ENCODE peak calls at places on chromosomes 6 and 20, in seven cellular contexts. N, D, V, F, L, J and K are unnamed samples.

GRCh38 chr20:45470262-45470931 is 844 bp downstream of the WFDC2 start:
- DNase-seq in N (peak; percentile 5), D (peak; percentile 68), V (no peak), F (peak; percentile 7), L (no peak), J (peak; percentile 23), K (no peak)

GRCh38 chr6:150251566-150252186 is 108.8 kb downstream of the PPP1R14C start:
- DNase-seq in N (no peak), D (no peak), V (no peak), F (no peak), L (peak; percentile 25), J (peak; percentile 48), K (no peak)

GRCh38 chr20:58839474-58839874 is 11.2 kb downstream of the GNAS-AS1 start:
- DNase-seq in N (peak; percentile 47), D (no peak), V (no peak), F (peak; percentile 17), L (peak; percentile 26), J (no peak), K (no peak)

GRCh38 chr20:57893364-57894001 is 183.7 kb upstream of the PMEPA1 start:
- DNase-seq in N (no peak), D (no peak), V (no peak), F (no peak), L (no peak), J (no peak), K (no peak)

GRCh38 chr20:47258745-47259695 is 97.5 kb downstream of the ZMYND8 start:
- DNase-seq in N (peak; percentile 90), D (no peak), V (peak; percentile 80), F (peak; percentile 81), L (peak; percentile 37), J (peak; percentile 33), K (peak; percentile 73)

GRCh38 chr6:21596379-21597242 is 3.1 kb downstream of the SOX4 start:
- DNase-seq in N (peak; percentile 69), D (peak; percentile 40), V (peak; percentile 70), F (peak; percentile 61), L (peak; percentile 81), J (peak; percentile 46), K (peak; percentile 61)

GRCh38 chr6:85273870-85274269 is 176.0 kb upstream of the NT5E start:
- DNase-seq in N (no peak), D (no peak), V (peak; percentile 24), F (peak; percentile 17), L (peak; percentile 7), J (no peak), K (peak; percentile 22)

GRCh38 chr20:57701090-57701489 is 8.7 kb downstream of the PMEPA1 start:
- DNase-seq in N (no peak), D (no peak), V (no peak), F (no peak), L (no peak), J (no peak), K (no peak)

GRCh38 chr20:57389695-57390603 is 1.2 kb upstream of the RBM38 start:
- DNase-seq in N (no peak), D (peak; percentile 48), V (no peak), F (no peak), L (no peak), J (no peak), K (no peak)

GRCh38 chr6:5471044-5471443 is 209.7 kb downstream of the FARS2 start:
- DNase-seq in N (peak; percentile 51), D (peak; percentile 44), V (peak; percentile 38), F (peak; percentile 64), L (peak; percentile 70), J (peak; percentile 42), K (peak; percentile 63)

GRCh38 chr20:7843613-7844012 is 96.6 kb downstream of the HAO1 start:
- DNase-seq in N (peak; percentile 25), D (no peak), V (peak; percentile 77), F (peak; percentile 87), L (no peak), J (peak; percentile 50), K (peak; percentile 93)

GRCh38 chr6:83707829-83708545 is 914 bp downstream of the SNAP91 start:
- DNase-seq in N (peak; percentile 5), D (no peak), V (no peak), F (no peak), L (no peak), J (no peak), K (no peak)

GRCh38 chr6:127279815-127280214 is 13.2 kb downstream of the RNF146 start:
- DNase-seq in N (no peak), D (no peak), V (no peak), F (no peak), L (no peak), J (no peak), K (no peak)

GRCh38 chr6:3088446-3088845 is 20.2 kb downstream of the RIPK1 start:
- DNase-seq in N (peak; percentile 56), D (no peak), V (peak; percentile 87), F (peak; percentile 75), L (peak; percentile 49), J (peak; percentile 45), K (no peak)

GRCh38 chr6:106421491-106421890 is 61.0 kb downstream of the CRYBG1 start:
- DNase-seq in N (peak; percentile 73), D (no peak), V (no peak), F (no peak), L (no peak), J (no peak), K (no peak)

GRCh38 chr20:32466739-32467505 is 108.8 kb downstream of the ASXL1 start:
- DNase-seq in N (no peak), D (no peak), V (no peak), F (no peak), L (no peak), J (no peak), K (no peak)

GRCh38 chr6:148747145-148747492 is 289 bp downstream of the UST start:
- DNase-seq in N (no peak), D (peak; percentile 36), V (no peak), F (peak; percentile 39), L (peak; percentile 66), J (peak; percentile 64), K (peak; percentile 55)

GRCh38 chr6:6566766-6567165 is 21.8 kb upstream of the LY86 start:
- DNase-seq in N (no peak), D (no peak), V (no peak), F (no peak), L (no peak), J (no peak), K (no peak)

GRCh38 chr6:72913797-72914196 is 291.9 kb downstream of the KCNQ5 start:
- DNase-seq in N (no peak), D (no peak), V (peak; percentile 69), F (no peak), L (no peak), J (no peak), K (no peak)

GRCh38 chr6:103893082-103893481 is 966.6 kb downstream of the HACE1 start:
- DNase-seq in N (peak; percentile 4), D (no peak), V (peak; percentile 10), F (no peak), L (peak; percentile 40), J (no peak), K (no peak)

GRCh38 chr20:20136313-20136712 is 84.0 kb downstream of the CFAP61 start:
- DNase-seq in N (no peak), D (no peak), V (no peak), F (no peak), L (no peak), J (no peak), K (no peak)

GRCh38 chr20:20134941-20135572 is 82.7 kb downstream of the CFAP61 start:
- DNase-seq in N (no peak), D (no peak), V (no peak), F (no peak), L (no peak), J (no peak), K (no peak)

GRCh38 chr20:20130399-20130798 is 78.1 kb downstream of the CFAP61 start:
- DNase-seq in N (no peak), D (no peak), V (peak; percentile 26), F (peak; percentile 5), L (no peak), J (no peak), K (peak; percentile 38)
- TF ChIP-seq CTCF in N (no peak), D (no peak), V (peak; percentile 33), F (peak; percentile 2), L (peak; percentile 17), J (no peak), K (peak; percentile 30)

GRCh38 chr20:25467441-25467840 is 60.0 kb downstream of the GINS1 start:
- DNase-seq in N (no peak), D (no peak), V (no peak), F (no peak), L (no peak), J (no peak), K (no peak)

GRCh38 chr20:25471020-25471419 is 63.5 kb downstream of the GINS1 start:
- DNase-seq in N (no peak), D (no peak), V (no peak), F (no peak), L (no peak), J (no peak), K (no peak)

GRCh38 chr20:25469558-25469957 is 62.1 kb downstream of the GINS1 start:
- DNase-seq in N (no peak), D (no peak), V (no peak), F (no peak), L (no peak), J (no peak), K (no peak)

GRCh38 chr20:25468126-25469075 is 60.9 kb downstream of the GINS1 start:
- DNase-seq in N (no peak), D (no peak), V (no peak), F (no peak), L (no peak), J (no peak), K (no peak)

DNA sequence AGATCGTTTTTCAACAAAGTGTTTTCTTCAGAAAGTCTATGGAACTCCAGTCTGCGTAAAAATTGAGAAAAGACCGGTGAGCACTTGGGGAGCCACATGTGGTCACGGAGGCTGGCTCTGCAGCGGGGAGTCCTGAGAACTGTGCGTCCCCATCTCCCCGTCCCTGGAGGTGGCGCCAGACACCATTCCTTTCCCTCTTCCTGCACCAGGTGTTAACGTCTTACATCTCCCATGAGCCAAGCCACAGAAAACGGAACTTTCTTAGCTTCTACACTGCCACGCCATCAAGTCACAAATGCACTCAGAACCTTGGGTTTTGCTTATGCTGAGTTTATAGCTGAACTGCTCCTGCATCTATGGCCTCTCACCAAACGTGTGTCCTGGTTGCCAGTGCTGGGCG is 62.6 kb downstream of the GINS1 start:
- DNase-seq in N (peak; percentile 30), D (peak; percentile 49), V (peak; percentile 51), F (peak; percentile 49), L (peak; percentile 35), J (no peak), K (peak; percentile 73)
- TF ChIP-seq CTCF in N (peak; percentile 45), D (peak; percentile 37), V (peak; percentile 87), F (peak; percentile 42), L (peak; percentile 68), J (no peak), K (peak; percentile 66)

GRCh38 chr6:78867370-78868040 is at the start of gene IRAK1BP1:
- DNase-seq in N (peak; percentile 85), D (peak; percentile 86), V (peak; percentile 63), F (peak; percentile 78), L (peak; percentile 87), J (peak; percentile 77), K (peak; percentile 81)
- TF ChIP-seq CTCF in N (no peak), D (no peak), V (no peak), F (no peak), L (no peak), J (no peak), K (no peak)

DNA sequence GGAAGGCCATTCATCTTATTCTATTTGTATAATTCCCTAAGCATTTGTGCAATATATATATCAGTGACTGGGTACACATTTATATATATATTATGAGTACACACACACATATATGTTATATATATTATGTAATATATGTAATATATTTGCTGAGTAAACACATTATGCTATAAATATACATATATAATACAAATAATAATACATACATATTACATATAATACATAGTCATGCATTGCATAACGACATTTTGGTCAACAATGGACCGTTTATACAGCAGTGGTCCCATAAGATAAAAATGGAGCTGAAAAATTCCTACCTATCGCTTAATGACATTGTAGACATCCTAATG is 11.4 kb upstream of the TMEM170B start:
- DNase-seq in N (no peak), D (no peak), V (no peak), F (no peak), L (no peak), J (no peak), K (no peak)
- TF ChIP-seq CTCF in N (no peak), D (no peak), V (no peak), F (no peak), L (no peak), J (no peak), K (no peak)